ENCODE peak calls at places on chromosome 1, in four cellular contexts. B is hepatocyte, H is endothelial cell of umbilical vein, G is neural progenitor cell. V is an unnamed sample.

GRCh38 chr1:192550922-192551534 is 24.5 kb upstream of the RGS1 start:
- DNase-seq in G (no peak), H (peak; percentile 33), B (no peak), V (peak; percentile 98)

GRCh38 chr1:50917128-50917795 is 42.8 kb downstream of the FAF1 start:
- DNase-seq in H (no peak), G (no peak), B (no peak), V (no peak)

GRCh38 chr1:1310476-1311053 is 2.2 kb downstream of the PUSL1 start:
- DNase-seq in G (no peak), H (no peak), B (no peak), V (no peak)

GRCh38 chr1:94258873-94259331 is 21.5 kb upstream of the ARHGAP29 start:
- DNase-seq in H (peak; percentile 85), B (peak; percentile 28), G (no peak), V (peak; percentile 98)

GRCh38 chr1:101235241-101235695 is 1.6 kb upstream of the S1PR1 start:
- DNase-seq in G (peak; percentile 28), H (no peak), B (no peak), V (no peak)

GRCh38 chr1:247865416-247865815 is 8.4 kb downstream of the TRIM58 start:
- DNase-seq in B (no peak), H (no peak), G (no peak), V (no peak)

GRCh38 chr1:3896396-3897000 is 3.6 kb downstream of the C1orf174 start:
- DNase-seq in B (no peak), G (no peak), H (no peak), V (no peak)

GRCh38 chr1:32758177-32758794 is 55.7 kb upstream of the SYNC start:
- DNase-seq in B (no peak), H (no peak), G (no peak), V (no peak)

GRCh38 chr1:69567847-69568434 is at the start of gene LRRC7:
- DNase-seq in B (peak; percentile 43), H (peak; percentile 34), G (peak; percentile 70), V (peak; percentile 23)

GRCh38 chr1:170935231-170935630 is at the start of gene MROH9:
- DNase-seq in B (no peak), G (no peak), H (no peak), V (no peak)

GRCh38 chr1:230752407-230752806 is 5.2 kb downstream of the CAPN9 start:
- DNase-seq in G (no peak), B (no peak), H (no peak), V (no peak)

GRCh38 chr1:243264718-243265117 is 8.9 kb downstream of the SDCCAG8 start:
- DNase-seq in B (no peak), H (peak; percentile 93), G (no peak), V (peak; percentile 78)

DNA sequence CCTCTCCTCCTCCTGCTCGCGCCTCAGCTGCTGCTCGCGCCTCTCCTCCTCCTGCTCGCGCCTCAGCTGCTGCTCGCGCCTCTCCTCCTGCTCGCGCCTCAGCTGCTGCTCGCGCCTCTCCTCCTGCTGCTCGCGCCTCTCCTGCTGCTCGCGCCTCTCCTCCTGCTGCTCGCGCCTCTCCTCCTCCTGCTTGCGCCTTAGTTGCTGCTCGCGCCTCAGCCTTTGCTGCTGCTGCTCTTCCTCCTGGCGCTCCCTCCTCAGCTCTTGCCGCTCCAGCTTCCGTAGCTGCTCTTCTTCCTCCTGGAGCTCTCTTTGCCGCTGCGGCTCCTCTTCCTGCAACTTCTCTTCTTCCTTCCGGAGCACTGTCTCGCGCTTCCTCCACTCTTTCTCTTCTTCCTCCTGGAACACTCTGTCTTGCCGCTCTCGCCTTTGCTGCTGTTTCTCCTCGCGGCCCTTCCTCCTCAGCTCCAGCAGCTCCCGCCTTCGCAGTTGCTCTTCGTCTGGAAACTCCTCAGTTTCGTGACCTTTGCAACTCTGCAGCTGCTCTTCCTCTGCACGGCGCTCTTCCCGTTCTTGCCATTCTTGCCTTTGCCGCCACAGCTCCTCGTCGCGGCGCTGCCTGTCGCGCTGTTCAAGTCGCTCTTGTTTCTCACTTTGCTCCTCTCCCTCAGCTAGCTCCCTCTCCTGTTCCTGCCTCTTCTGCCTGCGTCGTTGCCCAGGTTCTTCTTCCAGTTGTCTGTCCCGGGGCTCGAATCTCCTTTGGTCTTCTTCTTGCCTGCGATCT is 3.0 kb downstream of the TCHH start:
- DNase-seq in G (peak; percentile 5), B (no peak), H (peak; percentile 3), V (peak; percentile 9)
- TF ChIP-seq EZH2 in G (peak; percentile 64), B (peak; percentile 60), H (peak; percentile 63), V (peak; percentile 63)

GRCh38 chr1:63074321-63074720 is 248.0 kb upstream of the FOXD3 start:
- DNase-seq in H (no peak), G (no peak), B (no peak), V (no peak)

GRCh38 chr1:63068626-63069025 is 253.7 kb upstream of the FOXD3 start:
- DNase-seq in G (no peak), B (no peak), H (no peak), V (no peak)

GRCh38 chr1:63069214-63069613 is 253.2 kb upstream of the FOXD3 start:
- DNase-seq in G (no peak), H (no peak), B (no peak), V (no peak)

GRCh38 chr1:63073530-63074306 is 248.6 kb upstream of the FOXD3 start:
- DNase-seq in G (peak; percentile 39), B (peak; percentile 27), H (no peak), V (no peak)
- TF ChIP-seq EZH2 in G (no peak), B (peak; percentile 40), H (no peak), V (peak; percentile 46)

GRCh38 chr1:156906206-156906910 is 12.8 kb downstream of the PEAR1 start:
- DNase-seq in G (no peak), B (no peak), H (no peak), V (no peak)

GRCh38 chr1:156908541-156908940 is 11.9 kb upstream of the LRRC71 start:
- DNase-seq in H (no peak), B (no peak), G (no peak), V (no peak)

GRCh38 chr1:156910309-156910782 is 10.1 kb upstream of the LRRC71 start:
- DNase-seq in G (peak; percentile 80), B (peak; percentile 62), H (no peak), V (no peak)

GRCh38 chr1:156909671-156910070 is 10.8 kb upstream of the LRRC71 start:
- DNase-seq in H (no peak), B (no peak), G (no peak), V (no peak)

GRCh38 chr1:156908955-156909354 is 11.5 kb upstream of the LRRC71 start:
- DNase-seq in H (no peak), B (no peak), G (no peak), V (no peak)
- TF ChIP-seq EZH2 in H (no peak), B (no peak), G (no peak), V (no peak)

GRCh38 chr1:228037401-228038386 is 30.9 kb downstream of the WNT3A start:
- DNase-seq in H (peak; percentile 6), G (peak; percentile 86), B (peak; percentile 66), V (no peak)
- TF ChIP-seq EZH2 in H (peak; percentile 73), G (peak; percentile 54), B (peak; percentile 65), V (no peak)

DNA sequence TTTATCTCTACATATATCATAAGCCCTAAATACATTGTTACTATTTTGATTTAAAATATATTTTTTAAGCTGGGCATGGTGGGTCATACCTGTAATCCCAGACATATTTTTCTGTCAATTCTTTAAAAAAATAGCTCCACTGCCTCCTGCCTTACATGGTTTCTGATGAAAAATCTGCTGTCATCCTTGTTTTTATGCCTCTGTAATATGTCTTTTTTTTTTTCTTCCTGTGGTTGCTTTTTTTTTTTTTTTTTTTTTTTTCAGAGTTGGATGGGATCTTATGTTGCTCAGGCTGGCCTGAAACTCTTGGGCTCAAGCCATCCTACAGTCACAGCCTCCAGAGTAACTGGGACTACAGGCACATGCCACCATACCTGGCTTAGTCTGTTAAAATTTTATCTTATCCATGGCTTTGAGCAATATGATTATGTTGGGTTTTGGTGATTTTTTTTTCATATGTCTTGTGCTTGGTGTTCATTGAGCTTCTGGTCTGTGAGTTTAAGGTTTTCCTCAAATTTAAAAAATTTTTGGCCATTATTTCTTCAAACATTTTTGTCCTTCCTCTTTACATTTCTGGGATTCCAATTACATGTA is 12.4 kb upstream of the EDARADD start:
- DNase-seq in H (no peak), B (no peak), G (no peak), V (no peak)
- TF ChIP-seq EZH2 in H (no peak), B (no peak), G (no peak), V (no peak)

V was measured in fibroblast of lung.